ENCODE peak calls at places on chromosomes 13 and 19, in ten cellular contexts. N is neuronal stem cell, Q is fibroblast of lung, D is mesenchymal stem cell, O is gastrocnemius medialis, J is H7, Y is mucosa of descending colon, A is retinal pigment epithelial cell, B is fibroblast of the aortic adventitia, P is right atrium auricular region. Z is an unnamed sample.

GRCh38 chr13:83906240-83906820 is 24.1 kb upstream of the SLITRK1 start:
- DNase-seq in N (no peak), Q (no peak), D (no peak), O (no peak), J (no peak), Y (no peak), A (no peak), B (no peak), P (no peak), Z (no peak)

GRCh38 chr19:2171349-2172145 is 7.8 kb downstream of the DOT1L start:
- DNase-seq in N (no peak), Q (peak), D (peak), O (no peak), J (peak), Y (peak), A (no peak), B (peak), P (no peak), Z (no peak)

GRCh38 chr13:101868585-101869469 is 416.4 kb downstream of the ITGBL1 start:
- DNase-seq in N (no peak), Q (no peak), D (no peak), O (no peak), J (no peak), Y (no peak), A (no peak), B (no peak), P (no peak), Z (peak)

GRCh38 chr13:47109028-47109427 is 212.2 kb upstream of the HTR2A start:
- DNase-seq in N (no peak), Q (no peak), D (no peak), O (no peak), J (no peak), Y (no peak), A (no peak), B (no peak), P (no peak), Z (peak)

GRCh38 chr13:73849292-73849691 is 284.9 kb downstream of the KLF12 start:
- DNase-seq in N (peak), Q (peak), D (peak), O (no peak), J (peak), Y (no peak), A (no peak), B (peak), P (no peak), Z (peak)

GRCh38 chr19:37251308-37252229 is 33.6 kb downstream of the ZNF383 start:
- DNase-seq in N (peak), Q (peak), D (peak), O (peak), J (peak), Y (peak), A (peak), B (peak), P (peak), Z (no peak)

GRCh38 chr13:114024603-114025431 is 50.9 kb upstream of the C13orf46 start:
- DNase-seq in N (no peak), Q (no peak), D (no peak), O (no peak), J (no peak), Y (peak), A (no peak), B (no peak), P (no peak), Z (peak)

GRCh38 chr13:99980201-99981114 is 1.1 kb upstream of the ZIC2 start:
- DNase-seq in N (peak), Q (peak), D (peak), O (peak), J (peak), Y (peak), A (no peak), B (peak), P (peak), Z (peak)

GRCh38 chr19:51250786-51251452 is at the start of gene SIGLECL1:
- DNase-seq in N (no peak), Q (no peak), D (no peak), O (no peak), J (peak), Y (no peak), A (no peak), B (no peak), P (no peak), Z (no peak)

GRCh38 chr13:32036762-32037161 is 5.2 kb downstream of the FRY start:
- DNase-seq in N (no peak), Q (no peak), D (no peak), O (no peak), J (no peak), Y (no peak), A (no peak), B (no peak), P (no peak), Z (no peak)

GRCh38 chr19:57708641-57709354 is at the start of gene ZNF154:
- DNase-seq in N (peak), Q (peak), D (peak), O (peak), J (peak), Y (no peak), A (peak), B (peak), P (peak), Z (no peak)

GRCh38 chr13:74406439-74406838 is 272.2 kb upstream of the KLF12 start:
- DNase-seq in N (no peak), Q (no peak), D (no peak), O (no peak), J (no peak), Y (no peak), A (no peak), B (no peak), P (no peak), Z (no peak)

GRCh38 chr13:79989251-79989661 is 351.7 kb downstream of the SPRY2 start:
- DNase-seq in N (no peak), Q (no peak), D (peak), O (no peak), J (no peak), Y (peak), A (no peak), B (peak), P (no peak), Z (no peak)

GRCh38 chr13:60933638-60934037 is 482.0 kb downstream of the PCDH20 start:
- DNase-seq in N (no peak), Q (no peak), D (no peak), O (no peak), J (no peak), Y (no peak), A (peak), B (no peak), P (no peak), Z (no peak)

GRCh38 chr13:109870281-109871017 is 84.1 kb upstream of the IRS2 start:
- DNase-seq in N (no peak), Q (no peak), D (no peak), O (no peak), J (no peak), Y (no peak), A (no peak), B (no peak), P (no peak), Z (no peak)

GRCh38 chr19:1154731-1155351 is 19.2 kb downstream of the SBNO2 start:
- DNase-seq in N (no peak), Q (peak), D (peak), O (peak), J (no peak), Y (peak), A (peak), B (peak), P (peak), Z (no peak)

DNA sequence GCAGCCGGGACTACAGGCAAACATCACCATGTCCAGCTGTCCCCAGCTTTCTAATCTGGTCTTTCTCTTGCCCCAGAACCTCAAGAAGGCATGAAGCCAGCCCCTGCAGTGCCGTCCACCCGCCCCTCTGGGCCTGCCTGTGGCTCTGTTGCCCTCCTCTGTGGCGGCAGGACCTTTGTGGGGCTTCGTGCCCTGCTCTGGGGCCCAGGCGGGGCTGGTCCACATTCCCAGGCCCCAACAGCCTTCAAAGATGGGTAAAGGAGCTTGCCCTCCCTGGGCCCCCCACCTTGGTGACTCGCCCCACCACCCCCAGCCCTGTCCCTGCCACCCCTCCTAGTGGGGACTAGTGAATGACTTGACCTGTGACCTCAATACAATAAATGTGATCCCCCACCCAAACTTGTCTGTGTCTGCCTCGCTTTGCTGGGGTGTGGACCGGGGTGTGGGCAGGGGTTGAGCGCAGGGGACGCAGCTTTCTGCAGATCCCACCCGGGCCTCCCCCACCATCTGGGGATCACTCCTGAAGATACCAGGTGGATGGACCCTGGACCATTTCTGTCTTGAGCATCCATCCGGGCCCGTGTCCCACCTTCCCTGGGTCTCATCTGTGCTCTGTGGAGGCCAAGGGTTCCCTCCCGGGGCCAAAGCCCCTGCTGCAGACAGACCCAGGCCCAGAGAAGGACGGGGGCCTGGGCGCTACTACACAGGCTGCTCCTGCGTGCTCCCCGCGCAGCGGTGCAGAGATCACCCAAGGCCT is 15.3 kb downstream of the PRKCSH start:
- DNase-seq in N (no peak), Q (no peak), D (no peak), O (no peak), J (peak), Y (no peak), A (no peak), B (no peak), P (no peak), Z (no peak)
- H3K4me3 ChIP-seq in N (no peak), Q (no peak), D (no peak), O (no peak), J (no peak), Y (no peak), A (no peak), B (no peak), P (no peak), Z (no peak)

GRCh38 chr19:8357007-8357521 is 6.9 kb upstream of the ANGPTL4 start:
- DNase-seq in N (no peak), Q (no peak), D (peak), O (no peak), J (no peak), Y (no peak), A (no peak), B (peak), P (no peak), Z (no peak)

GRCh38 chr19:8355631-8356402 is 8.1 kb upstream of the ANGPTL4 start:
- DNase-seq in N (no peak), Q (peak), D (peak), O (peak), J (no peak), Y (peak), A (peak), B (peak), P (peak), Z (no peak)

DNA sequence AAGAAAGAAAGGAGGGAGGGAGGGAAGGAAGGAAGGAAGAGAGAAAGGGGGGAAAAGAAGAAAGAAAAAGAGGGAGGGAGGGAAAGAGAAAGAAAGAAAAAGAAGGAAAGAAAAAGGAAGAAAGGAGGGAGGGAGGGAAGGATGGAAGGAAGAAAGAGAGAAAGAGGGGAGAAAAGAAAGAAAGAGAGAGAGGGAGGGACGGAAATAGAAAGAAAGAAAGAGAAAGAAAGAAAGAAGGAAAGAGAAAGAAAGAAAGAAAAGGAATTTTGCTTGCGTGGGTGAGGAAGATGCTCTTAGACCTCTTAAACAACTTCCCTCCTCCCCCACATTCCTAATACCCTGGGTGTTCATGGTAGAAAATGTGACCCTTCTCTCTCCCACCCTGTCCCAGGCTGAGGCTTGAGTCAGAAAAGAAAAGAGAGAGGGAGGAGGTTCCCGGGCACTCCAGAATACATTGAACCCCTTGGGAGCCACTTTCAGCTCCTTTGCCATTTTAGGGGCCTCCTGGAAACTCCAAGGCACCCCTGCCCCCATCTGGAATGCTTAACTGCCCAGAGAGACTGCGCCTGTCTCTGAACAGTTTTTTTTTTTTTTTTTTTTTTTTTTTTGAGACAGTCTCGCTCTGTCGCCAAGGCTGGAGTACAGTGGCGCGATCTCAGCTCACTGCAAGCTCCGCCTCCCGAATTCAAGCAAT is 9.2 kb upstream of the KANK3 start:
- DNase-seq in N (no peak), Q (no peak), D (peak), O (no peak), J (peak), Y (peak), A (no peak), B (peak), P (no peak), Z (no peak)
- H3K4me3 ChIP-seq in N (no peak), Q (no peak), D (no peak), O (no peak), J (no peak), Y (no peak), A (peak), B (peak), P (no peak), Z (no peak)

GRCh38 chr19:45676851-45677263 is 8.8 kb downstream of the GIPR start:
- DNase-seq in N (no peak), Q (no peak), D (no peak), O (no peak), J (peak), Y (peak), A (no peak), B (no peak), P (no peak), Z (no peak)

GRCh38 chr19:45682117-45682516 is 9.6 kb downstream of the SNRPD2 start:
- DNase-seq in N (no peak), Q (no peak), D (no peak), O (no peak), J (peak), Y (no peak), A (no peak), B (no peak), P (no peak), Z (no peak)

GRCh38 chr19:45682908-45683307 is 8.8 kb downstream of the SNRPD2 start:
- DNase-seq in N (no peak), Q (no peak), D (no peak), O (no peak), J (no peak), Y (no peak), A (no peak), B (no peak), P (no peak), Z (no peak)

GRCh38 chr19:45677351-45678230 is 9.6 kb downstream of the GIPR start:
- DNase-seq in N (peak), Q (peak), D (peak), O (no peak), J (peak), Y (peak), A (peak), B (peak), P (peak), Z (peak)

GRCh38 chr19:45681391-45682015 is 10.2 kb downstream of the SNRPD2 start:
- DNase-seq in N (peak), Q (peak), D (peak), O (peak), J (peak), Y (peak), A (peak), B (peak), P (peak), Z (peak)
- H3K4me3 ChIP-seq in N (peak), Q (no peak), D (peak), O (peak), J (peak), Y (no peak), A (peak), B (peak), P (peak), Z (peak)

DNA sequence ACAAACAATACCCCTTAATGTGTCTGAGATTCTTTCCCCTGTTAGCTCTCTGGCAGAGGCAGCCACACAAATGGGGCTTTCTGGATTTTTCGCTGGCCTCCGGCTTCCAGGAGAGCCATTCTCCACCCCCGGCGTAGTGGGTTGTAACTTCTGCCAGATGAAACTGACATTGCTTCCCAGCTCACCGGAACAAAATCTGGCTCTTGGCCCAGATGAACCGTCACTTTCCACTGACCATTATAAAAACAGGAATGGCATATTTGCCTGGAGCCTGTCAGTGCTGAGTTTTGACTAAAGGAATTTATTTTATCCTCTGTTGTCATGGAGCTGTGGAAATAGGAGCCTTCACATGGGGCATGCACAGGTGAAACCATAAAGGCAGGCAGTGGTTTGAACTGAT is 120.6 kb upstream of the GPR12 start:
- DNase-seq in N (no peak), Q (peak), D (no peak), O (no peak), J (no peak), Y (no peak), A (no peak), B (peak), P (no peak), Z (no peak)
- H3K4me3 ChIP-seq in N (no peak), Q (no peak), D (no peak), O (no peak), J (no peak), Y (no peak), A (no peak), B (no peak), P (no peak), Z (no peak)

DNA sequence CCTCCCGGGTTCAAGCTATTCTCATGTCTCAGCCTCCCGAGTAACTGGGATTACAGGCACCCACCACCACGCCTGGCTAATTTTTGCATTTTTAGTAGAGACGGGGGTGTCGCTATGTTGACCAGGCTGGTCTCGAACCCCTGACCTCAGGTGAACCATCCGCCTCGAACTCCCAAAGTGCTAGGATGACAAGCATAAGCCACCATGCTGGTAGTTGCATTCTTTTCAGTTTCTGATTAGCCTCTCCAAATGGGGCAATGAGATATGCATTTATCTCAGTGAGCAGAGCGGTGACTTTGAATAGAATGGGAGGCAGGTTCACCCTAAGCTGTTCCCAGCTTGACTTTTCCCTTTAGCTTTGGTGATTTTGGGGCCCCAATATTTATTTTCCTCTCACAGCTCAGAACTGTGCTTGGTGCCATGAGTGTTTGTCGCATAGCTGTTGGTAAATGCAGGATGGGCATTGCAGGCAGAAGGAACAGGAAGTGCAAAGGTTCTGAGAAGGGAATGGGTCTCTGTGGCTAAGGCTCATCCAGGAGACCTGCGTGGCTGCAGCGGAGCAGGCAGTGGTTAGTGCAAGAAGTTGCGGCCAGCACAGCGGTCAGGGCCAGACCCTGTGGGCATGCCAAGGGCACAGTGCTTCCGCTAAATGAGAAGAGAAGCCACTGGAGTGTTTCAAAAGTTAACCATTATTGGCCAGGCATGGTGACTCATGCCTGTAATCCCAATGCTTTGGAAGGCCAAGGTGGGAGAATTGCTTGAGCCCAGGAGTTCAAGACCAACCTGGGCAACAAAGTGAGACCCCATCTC is 20.7 kb downstream of the LYPD3 start:
- DNase-seq in N (no peak), Q (no peak), D (no peak), O (no peak), J (no peak), Y (no peak), A (no peak), B (no peak), P (no peak), Z (no peak)
- H3K4me3 ChIP-seq in N (no peak), Q (no peak), D (no peak), O (no peak), J (no peak), Y (no peak), A (no peak), B (no peak), P (no peak), Z (no peak)

DNA sequence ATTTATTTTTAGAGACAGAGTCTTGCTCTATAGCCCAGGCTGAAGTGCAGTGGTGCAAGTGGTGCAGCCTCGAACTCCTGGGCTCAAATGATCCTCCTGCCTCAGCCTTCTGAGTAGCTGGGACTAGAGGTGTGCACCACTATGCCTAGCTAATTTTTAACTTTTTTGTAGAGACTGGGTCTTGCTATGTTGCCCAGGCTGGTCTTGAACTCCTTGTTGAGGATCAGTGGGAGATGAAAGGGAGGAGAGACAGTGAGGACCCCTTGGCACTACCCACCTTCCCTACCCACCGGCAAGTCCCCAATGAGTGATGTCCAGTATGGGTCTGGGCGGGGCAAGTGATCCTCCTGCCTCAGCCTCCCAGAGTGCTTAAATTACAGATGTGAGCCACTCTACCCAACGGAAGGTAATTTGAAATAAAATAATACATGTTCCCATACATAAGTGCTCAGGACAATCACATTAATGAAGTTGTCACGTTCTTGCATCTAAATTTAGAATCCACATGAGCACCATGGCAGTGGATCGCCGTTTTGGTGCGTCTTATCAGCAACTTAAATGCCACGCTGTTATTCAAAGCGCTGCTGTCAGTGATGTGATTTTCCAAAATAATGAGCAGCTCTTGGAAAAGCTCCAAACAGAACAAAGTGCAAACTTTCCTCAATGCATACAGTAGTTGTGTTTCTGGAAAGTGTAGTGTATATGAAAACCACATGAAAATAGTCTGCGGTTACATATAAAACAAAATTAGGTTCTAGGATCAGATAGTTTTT is 5.9 kb upstream of the ARL11 start:
- DNase-seq in N (no peak), Q (peak), D (no peak), O (no peak), J (no peak), Y (no peak), A (no peak), B (peak), P (peak), Z (no peak)
- H3K4me3 ChIP-seq in N (no peak), Q (no peak), D (no peak), O (no peak), J (no peak), Y (no peak), A (no peak), B (no peak), P (no peak), Z (no peak)

GRCh38 chr19:17842663-17843313 is 5.0 kb downstream of the JAK3 start:
- DNase-seq in N (no peak), Q (no peak), D (no peak), O (no peak), J (peak), Y (no peak), A (no peak), B (no peak), P (no peak), Z (no peak)
- H3K4me3 ChIP-seq in N (peak), Q (peak), D (peak), O (peak), J (peak), Y (no peak), A (peak), B (peak), P (no peak), Z (no peak)